ENCODE peak calls at places on chromosomes 1 and 21, in four cellular contexts. B is esophagus squamous epithelium; E is pancreas; S is CD8-positive, alpha-beta memory T cell. M is an unnamed sample.

GRCh38 chr1:165381745-165382530 is 25.4 kb upstream of the LMX1A start:
- DNase-seq in B (no peak), S (no peak), E (no peak), M (no peak)

GRCh38 chr1:183634429-183635065 is 1.0 kb downstream of the ARPC5 start:
- DNase-seq in S (no peak), E (no peak), B (no peak), M (no peak)

GRCh38 chr1:165648919-165649572 is 18.0 kb downstream of the MGST3 start:
- DNase-seq in B (no peak), S (no peak), E (no peak), M (no peak)

GRCh38 chr1:48227165-48228013 is 4.9 kb downstream of the SLC5A9 start:
- DNase-seq in B (no peak), S (no peak), E (no peak), M (no peak)

GRCh38 chr1:11886986-11887665 is 28.4 kb upstream of the NPPB start:
- DNase-seq in S (no peak), B (no peak), E (no peak), M (no peak)

GRCh38 chr1:207565546-207566468 is 69.8 kb downstream of the CR1 start:
- DNase-seq in E (peak; percentile 15), B (no peak), S (no peak), M (no peak)

GRCh38 chr21:17697474-17697873 is 84.8 kb upstream of the BTG3 start:
- DNase-seq in E (no peak), S (no peak), B (no peak), M (no peak)

GRCh38 chr21:38505654-38506523 is 7.6 kb upstream of the ERG start:
- DNase-seq in B (no peak), E (peak; percentile 27), S (no peak), M (no peak)

GRCh38 chr1:184191181-184191601 is 139.7 kb downstream of the TSEN15 start:
- DNase-seq in B (no peak), S (no peak), E (peak; percentile 16), M (no peak)

GRCh38 chr1:162035241-162035640 is 11.6 kb upstream of the OLFML2B start:
- DNase-seq in S (no peak), B (no peak), E (peak; percentile 41), M (no peak)

GRCh38 chr1:212062832-212063438 is 27.4 kb downstream of the DTL start:
- DNase-seq in S (no peak), E (no peak), B (no peak), M (no peak)

GRCh38 chr1:31038360-31038759 is 27.2 kb downstream of the PUM1 start:
- DNase-seq in B (no peak), S (no peak), E (no peak), M (no peak)

GRCh38 chr1:29453502-29454240 is 217.3 kb downstream of the PTPRU start:
- DNase-seq in E (peak; percentile 20), B (no peak), S (no peak), M (no peak)

GRCh38 chr1:224114787-224115175 is 870 bp downstream of the FBXO28 start:
- DNase-seq in B (no peak), S (no peak), E (no peak), M (no peak)

GRCh38 chr1:93676424-93676823 is 5.2 kb downstream of the BCAR3 start:
- DNase-seq in S (no peak), E (no peak), B (no peak), M (no peak)

GRCh38 chr1:186304982-186305949 is 69.8 kb downstream of the TPR start:
- DNase-seq in E (no peak), B (no peak), S (no peak), M (no peak)

GRCh38 chr1:25520446-25521061 is 22.9 kb upstream of the LDLRAP1 start:
- DNase-seq in B (no peak), S (peak; percentile 50), E (peak; percentile 63), M (peak; percentile 17)

GRCh38 chr1:159141584-159142518 is 29.6 kb upstream of the CADM3 start:
- DNase-seq in E (no peak), S (no peak), B (no peak), M (no peak)

GRCh38 chr1:236066828-236067386 is 2.0 kb upstream of the NID1 start:
- DNase-seq in S (peak; percentile 38), E (no peak), B (no peak), M (peak; percentile 58)

GRCh38 chr1:235326719-235327558 is 1.0 kb downstream of the ARID4B start:
- DNase-seq in B (no peak), E (peak; percentile 40), S (peak; percentile 69), M (peak; percentile 59)

GRCh38 chr1:247494746-247495145 is 36.8 kb upstream of the OR2B11 start:
- DNase-seq in B (no peak), S (no peak), E (no peak), M (no peak)

GRCh38 chr1:228003461-228004330 is 3.1 kb upstream of the WNT3A start:
- DNase-seq in E (no peak), B (no peak), S (no peak), M (no peak)

GRCh38 chr1:62572476-62572875 is 24.8 kb upstream of the ANGPTL3 start:
- DNase-seq in E (no peak), B (no peak), S (no peak), M (no peak)
- H3K4me1 ChIP-seq in E (no peaks in the 10 kb centered on the region), B (no peaks in the 10 kb centered on the region), S (no peaks in the 10 kb centered on the region), M (no peaks in the 10 kb centered on the region)

GRCh38 chr1:226403522-226404034 is 4.3 kb downstream of the PARP1 start:
- DNase-seq in B (no peak), S (no peak), E (no peak), M (no peak)
- H3K4me3 ChIP-seq in B (no peak overlapping the region), S (no peak overlapping the region), E (no peak overlapping the region), M (no peak overlapping the region)

GRCh38 chr1:200224315-200224714 is 185.5 kb downstream of the ZNF281 start:
- DNase-seq in B (no peak), E (no peak), S (no peak), M (no peak)

GRCh38 chr1:200226268-200226968 is 183.4 kb downstream of the ZNF281 start:
- DNase-seq in B (no peak), S (no peak), E (no peak), M (no peak)

GRCh38 chr1:200231787-200232222 is 178.0 kb downstream of the ZNF281 start:
- DNase-seq in S (no peak), E (no peak), B (no peak), M (no peak)

GRCh38 chr1:200226969-200227303 is 182.9 kb downstream of the ZNF281 start:
- DNase-seq in E (no peak), B (no peak), S (no peak), M (no peak)

DNA sequence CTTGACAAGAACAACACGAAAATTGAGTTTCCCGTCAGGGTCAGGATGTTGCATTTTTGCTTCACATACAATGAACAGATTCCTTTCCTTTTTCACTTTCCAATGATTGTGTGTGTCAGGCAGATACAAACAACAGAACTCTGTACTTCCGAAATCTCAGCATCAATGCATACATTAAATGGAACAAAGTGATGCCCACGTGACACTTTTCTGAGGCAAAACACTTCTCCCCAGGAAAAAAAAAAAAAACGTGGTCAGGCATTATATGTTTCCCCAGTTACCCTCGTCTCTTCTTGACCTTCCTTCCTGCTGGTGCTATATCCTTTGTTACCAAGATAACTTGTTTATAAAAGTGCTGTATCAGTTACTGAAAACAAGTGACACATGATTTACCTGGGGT is 181.8 kb downstream of the ZNF281 start:
- DNase-seq in B (no peak), S (no peak), E (no peak), M (no peak)
- H3K4me1 ChIP-seq in B (no peaks in the 10 kb centered on the region), S (peaks cover 14% of the 10 kb centered on the region), E (no peaks in the 10 kb centered on the region), M (peaks cover 7% of the 10 kb centered on the region)

DNA sequence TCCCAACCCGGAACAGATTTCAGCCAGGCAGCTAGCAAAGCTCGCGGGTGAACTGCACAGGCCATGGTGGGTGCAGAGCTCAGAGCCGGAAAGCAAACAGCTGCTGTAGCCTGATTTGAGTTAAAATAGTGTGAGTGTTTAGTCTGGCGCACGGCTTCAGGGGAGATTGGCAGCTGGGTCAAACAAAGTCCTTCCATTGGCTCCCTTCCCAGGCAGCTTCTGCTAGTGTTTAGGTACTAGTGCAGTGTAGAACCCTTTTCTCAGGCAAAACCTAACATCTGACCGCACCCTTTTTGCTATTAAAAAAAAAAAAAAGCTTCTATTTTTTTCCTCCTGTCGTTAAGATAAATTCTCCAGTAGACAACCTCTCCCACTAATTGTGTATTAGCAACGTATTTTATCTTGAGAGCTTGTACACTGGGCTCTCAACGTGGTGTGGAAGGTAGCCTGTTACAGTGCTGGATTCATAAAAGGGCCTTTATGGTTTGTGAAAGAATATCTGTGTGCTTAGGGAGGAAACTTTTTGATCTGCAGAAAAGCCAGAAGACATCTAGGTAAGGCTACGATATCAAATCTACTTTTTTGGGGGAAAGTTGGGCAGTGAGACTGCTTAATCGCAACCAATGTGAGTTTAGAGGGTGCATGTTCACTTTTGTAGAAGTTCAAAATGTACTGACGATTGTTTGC is 689.5 kb downstream of the USP25 start:
- DNase-seq in S (no peak), E (peak; percentile 87), B (no peak), M (no peak)
- H3K4me3 ChIP-seq in S (no peak overlapping the region), E (peak overlapping the region; percentile 17), B (peak overlapping the region; percentile 66), M (no peak overlapping the region)

DNA sequence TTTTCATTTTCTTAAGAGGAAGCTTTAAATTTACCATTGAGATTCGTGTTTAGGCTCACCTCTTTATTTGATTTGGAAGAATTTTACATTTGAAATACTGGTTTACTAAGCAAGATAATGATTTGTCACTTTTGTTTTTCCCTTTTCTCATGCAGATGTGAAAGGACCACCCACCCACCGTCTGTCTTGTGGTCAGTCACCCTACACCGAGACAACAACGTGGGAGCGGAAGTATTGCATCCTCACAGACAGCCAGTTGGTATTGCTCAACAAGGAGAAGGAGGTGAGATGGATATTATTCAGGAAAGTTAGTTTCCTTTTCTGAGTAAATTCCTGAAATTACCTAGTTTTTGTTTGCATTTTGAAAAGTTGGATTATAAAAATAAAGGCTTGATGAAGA is 189.5 kb downstream of the RASAL2 start:
- DNase-seq in B (no peak), S (no peak), E (no peak), M (no peak)
- H3K4me1 ChIP-seq in B (peaks cover 16% of the 10 kb centered on the region), S (no peaks in the 10 kb centered on the region), E (no peaks in the 10 kb centered on the region), M (no peaks in the 10 kb centered on the region)

GRCh38 chr1:223102797-223103533 is 40.1 kb downstream of the TLR5 start:
- DNase-seq in E (peak; percentile 72), S (no peak), B (no peak), M (no peak)
- H3K4me3 ChIP-seq in E (no peak overlapping the region), S (no peak overlapping the region), B (no peak overlapping the region), M (no peak overlapping the region)

GRCh38 chr1:218353656-218354055 is 8.5 kb downstream of the TGFB2 start:
- DNase-seq in S (no peak), E (no peak), B (no peak), M (no peak)
- H3K4me1 ChIP-seq in S (no peaks in the 10 kb centered on the region), E (no peaks in the 10 kb centered on the region), B (peaks cover 3% of the 10 kb centered on the region), M (peaks cover 3% of the 10 kb centered on the region)

GRCh38 chr1:66533804-66534745 is at the start of gene SGIP1:
- DNase-seq in E (no peak), S (no peak), B (no peak), M (no peak)
- H3K4me3 ChIP-seq in E (peak within 1 kb of the TSS; percentile 37), S (no peak within 1 kb of the TSS), B (peak within 1 kb of the TSS; percentile 61), M (peak within 1 kb of the TSS; percentile 36)